ENCODE peak calls at places on chromosomes 16 and 17, in five cellular contexts. One of them, this sample, is unnamed.

GRCh38 chr16:85461814-85462404 is 151.2 kb upstream of the GSE1 start:
- DNase-seq in GM10248: no peak
- DNase-seq in caudate nucleus: peak; percentile 20
- DNase-seq in AG04450: peak; percentile 10
- DNase-seq in lung: peak; percentile 73
- DNase-seq in this sample: no peak

GRCh38 chr16:17173134-17173729 is 297.5 kb downstream of the XYLT1 start:
- DNase-seq in GM10248: no peak
- DNase-seq in AG04450: peak; percentile 18
- DNase-seq in caudate nucleus: peak; percentile 2
- DNase-seq in lung: peak; percentile 60
- DNase-seq in this sample: peak; percentile 77

GRCh38 chr17:50270430-50271172 is 3.7 kb upstream of the TMEM92 start:
- DNase-seq in caudate nucleus: no peak
- DNase-seq in AG04450: peak; percentile 63
- DNase-seq in GM10248: no peak
- DNase-seq in lung: peak; percentile 54
- DNase-seq in this sample: no peak

GRCh38 chr16:85978976-85979375 is 80.0 kb downstream of the IRF8 start:
- DNase-seq in caudate nucleus: no peak
- DNase-seq in GM10248: no peak
- DNase-seq in lung: no peak
- DNase-seq in AG04450: no peak
- DNase-seq in this sample: no peak

GRCh38 chr17:67558740-67559380 is 158.9 kb upstream of the NOL11 start:
- DNase-seq in caudate nucleus: no peak
- DNase-seq in AG04450: no peak
- DNase-seq in GM10248: no peak
- DNase-seq in lung: no peak
- DNase-seq in this sample: no peak

GRCh38 chr16:72198021-72198420 is 26.1 kb upstream of the PMFBP1 start:
- DNase-seq in AG04450: peak; percentile 65
- DNase-seq in lung: no peak
- DNase-seq in caudate nucleus: peak; percentile 77
- DNase-seq in GM10248: no peak
- DNase-seq in this sample: no peak

GRCh38 chr16:77977336-77977735 is 45.0 kb upstream of the CLEC3A start:
- DNase-seq in AG04450: no peak
- DNase-seq in GM10248: no peak
- DNase-seq in caudate nucleus: no peak
- DNase-seq in lung: no peak
- DNase-seq in this sample: no peak

GRCh38 chr17:31488264-31488981 is 96.9 kb downstream of the RAB11FIP4 start:
- DNase-seq in lung: peak; percentile 38
- DNase-seq in GM10248: no peak
- DNase-seq in caudate nucleus: no peak
- DNase-seq in AG04450: no peak
- DNase-seq in this sample: peak; percentile 29

GRCh38 chr17:73786286-73786743 is 142.1 kb upstream of the SDK2 start:
- DNase-seq in caudate nucleus: no peak
- DNase-seq in lung: no peak
- DNase-seq in AG04450: no peak
- DNase-seq in GM10248: no peak
- DNase-seq in this sample: no peak